ENCODE peak calls at places on chromosomes 6 and 20, in eight cellular contexts. One of them, this sample, is unnamed.
A peak's percentile ranks its signal among the peaks of the same experiment; 100 is the strongest.

GRCh38 chr6:150142657-150143501 is at the start of gene PPP1R14C:
- DNase-seq in CD8-positive, alpha-beta memory T cell: no peak
- DNase-seq in IMR-90: no peak
- DNase-seq in left ventricle myocardium inferior: peak; percentile 40
- DNase-seq in psoas muscle: peak; percentile 75
- DNase-seq in foreskin fibroblast: no peak
- DNase-seq in stimulated activated CD4-positive, alpha-beta T cell treated with anti-CD3 and anti-CD28 coated beads, Interleukin-1b, Interleukin-23, amount 100 ng/mL, for 1 hour: no peak
- DNase-seq in T-helper 2 cell: peak; percentile 46
- DNase-seq in this sample: no peak

GRCh38 chr6:18431581-18431980 is 44.4 kb downstream of the RNF144B start:
- DNase-seq in CD8-positive, alpha-beta memory T cell: no peak
- DNase-seq in IMR-90: peak; percentile 16
- DNase-seq in left ventricle myocardium inferior: no peak
- DNase-seq in psoas muscle: no peak
- DNase-seq in foreskin fibroblast: no peak
- DNase-seq in stimulated activated CD4-positive, alpha-beta T cell treated with anti-CD3 and anti-CD28 coated beads, Interleukin-1b, Interleukin-23, amount 100 ng/mL, for 1 hour: no peak
- DNase-seq in T-helper 2 cell: no peak
- DNase-seq in this sample: no peak

GRCh38 chr20:56610098-56610497 is 19.0 kb upstream of the TFAP2C start:
- DNase-seq in CD8-positive, alpha-beta memory T cell: no peak
- DNase-seq in IMR-90: no peak
- DNase-seq in left ventricle myocardium inferior: no peak
- DNase-seq in psoas muscle: no peak
- DNase-seq in foreskin fibroblast: no peak
- DNase-seq in stimulated activated CD4-positive, alpha-beta T cell treated with anti-CD3 and anti-CD28 coated beads, Interleukin-1b, Interleukin-23, amount 100 ng/mL, for 1 hour: no peak
- DNase-seq in T-helper 2 cell: no peak
- DNase-seq in this sample: no peak

GRCh38 chr6:106056738-106057390 is 29.3 kb upstream of the PRDM1 start:
- DNase-seq in CD8-positive, alpha-beta memory T cell: no peak
- DNase-seq in IMR-90: no peak
- DNase-seq in left ventricle myocardium inferior: no peak
- DNase-seq in psoas muscle: no peak
- DNase-seq in foreskin fibroblast: no peak
- DNase-seq in stimulated activated CD4-positive, alpha-beta T cell treated with anti-CD3 and anti-CD28 coated beads, Interleukin-1b, Interleukin-23, amount 100 ng/mL, for 1 hour: no peak
- DNase-seq in T-helper 2 cell: no peak
- DNase-seq in this sample: no peak

GRCh38 chr6:156827382-156827781 is 50.2 kb downstream of the ARID1B start:
- DNase-seq in CD8-positive, alpha-beta memory T cell: no peak
- DNase-seq in IMR-90: no peak
- DNase-seq in left ventricle myocardium inferior: no peak
- DNase-seq in psoas muscle: no peak
- DNase-seq in foreskin fibroblast: peak; percentile 77
- DNase-seq in stimulated activated CD4-positive, alpha-beta T cell treated with anti-CD3 and anti-CD28 coated beads, Interleukin-1b, Interleukin-23, amount 100 ng/mL, for 1 hour: no peak
- DNase-seq in T-helper 2 cell: no peak
- DNase-seq in this sample: no peak

GRCh38 chr20:13105864-13106457 is 97.2 kb downstream of the SPTLC3 start:
- DNase-seq in CD8-positive, alpha-beta memory T cell: no peak
- DNase-seq in IMR-90: peak; percentile 38
- DNase-seq in left ventricle myocardium inferior: no peak
- DNase-seq in psoas muscle: no peak
- DNase-seq in foreskin fibroblast: no peak
- DNase-seq in stimulated activated CD4-positive, alpha-beta T cell treated with anti-CD3 and anti-CD28 coated beads, Interleukin-1b, Interleukin-23, amount 100 ng/mL, for 1 hour: no peak
- DNase-seq in T-helper 2 cell: no peak
- DNase-seq in this sample: no peak

GRCh38 chr6:40817369-40817768 is 221.7 kb downstream of the UNC5CL start:
- DNase-seq in CD8-positive, alpha-beta memory T cell: no peak
- DNase-seq in IMR-90: no peak
- DNase-seq in left ventricle myocardium inferior: no peak
- DNase-seq in psoas muscle: no peak
- DNase-seq in foreskin fibroblast: no peak
- DNase-seq in stimulated activated CD4-positive, alpha-beta T cell treated with anti-CD3 and anti-CD28 coated beads, Interleukin-1b, Interleukin-23, amount 100 ng/mL, for 1 hour: no peak
- DNase-seq in T-helper 2 cell: no peak
- DNase-seq in this sample: no peak

GRCh38 chr6:31620586-31621319 is at the start of gene PRRC2A:
- DNase-seq in CD8-positive, alpha-beta memory T cell: no peak
- DNase-seq in IMR-90: peak; percentile 59
- DNase-seq in left ventricle myocardium inferior: peak; percentile 93
- DNase-seq in psoas muscle: no peak
- DNase-seq in foreskin fibroblast: no peak
- DNase-seq in stimulated activated CD4-positive, alpha-beta T cell treated with anti-CD3 and anti-CD28 coated beads, Interleukin-1b, Interleukin-23, amount 100 ng/mL, for 1 hour: peak; percentile 94
- DNase-seq in T-helper 2 cell: no peak
- DNase-seq in this sample: peak; percentile 35

GRCh38 chr6:45118684-45119230 is 209.4 kb upstream of the RUNX2 start:
- DNase-seq in CD8-positive, alpha-beta memory T cell: no peak
- DNase-seq in IMR-90: no peak
- DNase-seq in left ventricle myocardium inferior: no peak
- DNase-seq in psoas muscle: no peak
- DNase-seq in foreskin fibroblast: no peak
- DNase-seq in stimulated activated CD4-positive, alpha-beta T cell treated with anti-CD3 and anti-CD28 coated beads, Interleukin-1b, Interleukin-23, amount 100 ng/mL, for 1 hour: no peak
- DNase-seq in T-helper 2 cell: no peak
- DNase-seq in this sample: no peak

GRCh38 chr6:27902335-27903314 is 9.6 kb downstream of the OR2B2 start:
- DNase-seq in CD8-positive, alpha-beta memory T cell: peak; percentile 90
- DNase-seq in IMR-90: peak; percentile 78
- DNase-seq in left ventricle myocardium inferior: peak; percentile 77
- DNase-seq in psoas muscle: peak; percentile 82
- DNase-seq in foreskin fibroblast: peak; percentile 56
- DNase-seq in stimulated activated CD4-positive, alpha-beta T cell treated with anti-CD3 and anti-CD28 coated beads, Interleukin-1b, Interleukin-23, amount 100 ng/mL, for 1 hour: peak; percentile 89
- DNase-seq in T-helper 2 cell: peak; percentile 79
- DNase-seq in this sample: no peak

GRCh38 chr20:58584881-58585752 is 66.0 kb upstream of the STX16 start:
- DNase-seq in CD8-positive, alpha-beta memory T cell: no peak
- DNase-seq in IMR-90: peak; percentile 73
- DNase-seq in left ventricle myocardium inferior: no peak
- DNase-seq in psoas muscle: no peak
- DNase-seq in foreskin fibroblast: peak; percentile 17
- DNase-seq in stimulated activated CD4-positive, alpha-beta T cell treated with anti-CD3 and anti-CD28 coated beads, Interleukin-1b, Interleukin-23, amount 100 ng/mL, for 1 hour: no peak
- DNase-seq in T-helper 2 cell: no peak
- DNase-seq in this sample: no peak

GRCh38 chr20:36541227-36542018 is at the start of gene MYL9:
- DNase-seq in CD8-positive, alpha-beta memory T cell: no peak
- DNase-seq in IMR-90: peak; percentile 62
- DNase-seq in left ventricle myocardium inferior: peak; percentile 97
- DNase-seq in psoas muscle: peak; percentile 91
- DNase-seq in foreskin fibroblast: peak; percentile 84
- DNase-seq in stimulated activated CD4-positive, alpha-beta T cell treated with anti-CD3 and anti-CD28 coated beads, Interleukin-1b, Interleukin-23, amount 100 ng/mL, for 1 hour: no peak
- DNase-seq in T-helper 2 cell: peak; percentile 17
- DNase-seq in this sample: no peak

GRCh38 chr20:23624307-23624706 is 13.4 kb downstream of the CST3 start:
- DNase-seq in CD8-positive, alpha-beta memory T cell: no peak
- DNase-seq in IMR-90: no peak
- DNase-seq in left ventricle myocardium inferior: no peak
- DNase-seq in psoas muscle: no peak
- DNase-seq in foreskin fibroblast: no peak
- DNase-seq in stimulated activated CD4-positive, alpha-beta T cell treated with anti-CD3 and anti-CD28 coated beads, Interleukin-1b, Interleukin-23, amount 100 ng/mL, for 1 hour: no peak
- DNase-seq in T-helper 2 cell: no peak
- DNase-seq in this sample: no peak

GRCh38 chr6:165321150-165321549 is 11.7 kb upstream of the C6orf118 start:
- DNase-seq in CD8-positive, alpha-beta memory T cell: no peak
- DNase-seq in IMR-90: no peak
- DNase-seq in left ventricle myocardium inferior: no peak
- DNase-seq in psoas muscle: no peak
- DNase-seq in foreskin fibroblast: no peak
- DNase-seq in stimulated activated CD4-positive, alpha-beta T cell treated with anti-CD3 and anti-CD28 coated beads, Interleukin-1b, Interleukin-23, amount 100 ng/mL, for 1 hour: no peak
- DNase-seq in T-helper 2 cell: no peak
- DNase-seq in this sample: no peak

GRCh38 chr20:33394718-33395117 is 6.6 kb downstream of the CDK5RAP1 start:
- DNase-seq in CD8-positive, alpha-beta memory T cell: no peak
- DNase-seq in IMR-90: no peak
- DNase-seq in left ventricle myocardium inferior: no peak
- DNase-seq in psoas muscle: no peak
- DNase-seq in foreskin fibroblast: no peak
- DNase-seq in stimulated activated CD4-positive, alpha-beta T cell treated with anti-CD3 and anti-CD28 coated beads, Interleukin-1b, Interleukin-23, amount 100 ng/mL, for 1 hour: no peak
- DNase-seq in T-helper 2 cell: no peak
- DNase-seq in this sample: no peak

GRCh38 chr6:44676826-44677433 is 289.4 kb downstream of the CDC5L start:
- DNase-seq in CD8-positive, alpha-beta memory T cell: no peak
- DNase-seq in IMR-90: no peak
- DNase-seq in left ventricle myocardium inferior: no peak
- DNase-seq in psoas muscle: no peak
- DNase-seq in foreskin fibroblast: no peak
- DNase-seq in stimulated activated CD4-positive, alpha-beta T cell treated with anti-CD3 and anti-CD28 coated beads, Interleukin-1b, Interleukin-23, amount 100 ng/mL, for 1 hour: no peak
- DNase-seq in T-helper 2 cell: no peak
- DNase-seq in this sample: no peak

GRCh38 chr6:162195441-162195840 is 532.1 kb downstream of the PRKN start:
- DNase-seq in CD8-positive, alpha-beta memory T cell: no peak
- DNase-seq in IMR-90: no peak
- DNase-seq in left ventricle myocardium inferior: no peak
- DNase-seq in psoas muscle: no peak
- DNase-seq in foreskin fibroblast: no peak
- DNase-seq in stimulated activated CD4-positive, alpha-beta T cell treated with anti-CD3 and anti-CD28 coated beads, Interleukin-1b, Interleukin-23, amount 100 ng/mL, for 1 hour: no peak
- DNase-seq in T-helper 2 cell: no peak
- DNase-seq in this sample: no peak

GRCh38 chr6:14732845-14733757 is 512.8 kb upstream of the JARID2 start:
- DNase-seq in CD8-positive, alpha-beta memory T cell: no peak
- DNase-seq in IMR-90: peak; percentile 79
- DNase-seq in left ventricle myocardium inferior: no peak
- DNase-seq in psoas muscle: no peak
- DNase-seq in foreskin fibroblast: peak; percentile 74
- DNase-seq in stimulated activated CD4-positive, alpha-beta T cell treated with anti-CD3 and anti-CD28 coated beads, Interleukin-1b, Interleukin-23, amount 100 ng/mL, for 1 hour: no peak
- DNase-seq in T-helper 2 cell: peak; percentile 64
- DNase-seq in this sample: no peak

GRCh38 chr20:62805365-62805710 is 703 bp downstream of the OGFR start:
- DNase-seq in CD8-positive, alpha-beta memory T cell: no peak
- DNase-seq in IMR-90: no peak
- DNase-seq in left ventricle myocardium inferior: no peak
- DNase-seq in psoas muscle: no peak
- DNase-seq in foreskin fibroblast: no peak
- DNase-seq in stimulated activated CD4-positive, alpha-beta T cell treated with anti-CD3 and anti-CD28 coated beads, Interleukin-1b, Interleukin-23, amount 100 ng/mL, for 1 hour: no peak
- DNase-seq in T-helper 2 cell: peak; percentile 37
- DNase-seq in this sample: no peak

GRCh38 chr6:129719692-129720091 is 9.7 kb upstream of the ARHGAP18 start:
- DNase-seq in CD8-positive, alpha-beta memory T cell: no peak
- DNase-seq in IMR-90: peak; percentile 23
- DNase-seq in left ventricle myocardium inferior: no peak
- DNase-seq in psoas muscle: no peak
- DNase-seq in foreskin fibroblast: no peak
- DNase-seq in stimulated activated CD4-positive, alpha-beta T cell treated with anti-CD3 and anti-CD28 coated beads, Interleukin-1b, Interleukin-23, amount 100 ng/mL, for 1 hour: no peak
- DNase-seq in T-helper 2 cell: no peak
- DNase-seq in this sample: no peak

This sample was measured in cortex of kidney.